ENCODE peak calls at places on chromosomes 1 and 21, in eight cellular contexts. One of them, this sample, is unnamed.

GRCh38 chr1:187685338-187685737 is 856.6 kb downstream of the PLA2G4A start:
- DNase-seq in BJ: no peak
- DNase-seq in cardiac muscle cell: no peak
- DNase-seq in Panc1: no peak
- DNase-seq in cardiac fibroblast: peak
- DNase-seq in AG09319: no peak
- DNase-seq in Calu3: no peak
- DNase-seq in ovary: no peak
- DNase-seq in this sample: peak

GRCh38 chr1:77282866-77283539 is 1.2 kb downstream of the AK5 start:
- DNase-seq in BJ: no peak
- DNase-seq in cardiac muscle cell: peak
- DNase-seq in Panc1: no peak
- DNase-seq in cardiac fibroblast: peak
- DNase-seq in AG09319: no peak
- DNase-seq in Calu3: peak
- DNase-seq in ovary: no peak
- DNase-seq in this sample: no peak

GRCh38 chr1:18464665-18465050 is 16.1 kb upstream of the KLHDC7A start:
- DNase-seq in BJ: no peak
- DNase-seq in cardiac muscle cell: no peak
- DNase-seq in Panc1: no peak
- DNase-seq in cardiac fibroblast: no peak
- DNase-seq in AG09319: no peak
- DNase-seq in Calu3: peak
- DNase-seq in ovary: no peak
- DNase-seq in this sample: no peak

GRCh38 chr1:90357980-90358379 is 359.1 kb downstream of the BARHL2 start:
- DNase-seq in BJ: no peak
- DNase-seq in cardiac muscle cell: no peak
- DNase-seq in Panc1: no peak
- DNase-seq in cardiac fibroblast: no peak
- DNase-seq in AG09319: no peak
- DNase-seq in Calu3: no peak
- DNase-seq in ovary: no peak
- DNase-seq in this sample: no peak

GRCh38 chr1:222928212-222928611 is 113.4 kb downstream of the DISP1 start:
- DNase-seq in BJ: no peak
- DNase-seq in cardiac muscle cell: peak
- DNase-seq in Panc1: no peak
- DNase-seq in cardiac fibroblast: peak
- DNase-seq in AG09319: no peak
- DNase-seq in Calu3: no peak
- DNase-seq in ovary: peak
- DNase-seq in this sample: peak

GRCh38 chr21:35178812-35179211 is 129.7 kb upstream of the RUNX1 start:
- DNase-seq in BJ: no peak
- DNase-seq in cardiac muscle cell: no peak
- DNase-seq in Panc1: peak
- DNase-seq in cardiac fibroblast: no peak
- DNase-seq in AG09319: no peak
- DNase-seq in Calu3: no peak
- DNase-seq in ovary: no peak
- DNase-seq in this sample: no peak

GRCh38 chr1:14704846-14705245 is 106.4 kb downstream of the KAZN start:
- DNase-seq in BJ: no peak
- DNase-seq in cardiac muscle cell: no peak
- DNase-seq in Panc1: no peak
- DNase-seq in cardiac fibroblast: no peak
- DNase-seq in AG09319: no peak
- DNase-seq in Calu3: no peak
- DNase-seq in ovary: no peak
- DNase-seq in this sample: no peak

GRCh38 chr21:42165901-42166300 is 53.0 kb upstream of the ABCG1 start:
- DNase-seq in BJ: no peak
- DNase-seq in cardiac muscle cell: no peak
- DNase-seq in Panc1: no peak
- DNase-seq in cardiac fibroblast: no peak
- DNase-seq in AG09319: no peak
- DNase-seq in Calu3: no peak
- DNase-seq in ovary: no peak
- DNase-seq in this sample: no peak

GRCh38 chr21:24823247-24823646 is 784.0 kb downstream of the MRPL39 start:
- DNase-seq in BJ: no peak
- DNase-seq in cardiac muscle cell: no peak
- DNase-seq in Panc1: no peak
- DNase-seq in cardiac fibroblast: no peak
- DNase-seq in AG09319: no peak
- DNase-seq in Calu3: no peak
- DNase-seq in ovary: no peak
- DNase-seq in this sample: no peak

GRCh38 chr1:194538453-194538852 is 1352.0 kb upstream of the B3GALT2 start:
- DNase-seq in BJ: no peak
- DNase-seq in cardiac muscle cell: no peak
- DNase-seq in Panc1: no peak
- DNase-seq in cardiac fibroblast: no peak
- DNase-seq in AG09319: no peak
- DNase-seq in Calu3: no peak
- DNase-seq in ovary: no peak
- DNase-seq in this sample: no peak

GRCh38 chr1:12464028-12464427 is 154.0 kb downstream of the DHRS3 start:
- DNase-seq in BJ: no peak
- DNase-seq in cardiac muscle cell: no peak
- DNase-seq in Panc1: no peak
- DNase-seq in cardiac fibroblast: no peak
- DNase-seq in AG09319: no peak
- DNase-seq in Calu3: no peak
- DNase-seq in ovary: no peak
- DNase-seq in this sample: no peak

GRCh38 chr1:63323866-63324778 is 1.8 kb downstream of the FOXD3 start:
- DNase-seq in BJ: no peak
- DNase-seq in cardiac muscle cell: no peak
- DNase-seq in Panc1: no peak
- DNase-seq in cardiac fibroblast: no peak
- DNase-seq in AG09319: no peak
- DNase-seq in Calu3: no peak
- DNase-seq in ovary: no peak
- DNase-seq in this sample: no peak

GRCh38 chr1:6512245-6512907 is 20.9 kb upstream of the PLEKHG5 start:
- DNase-seq in BJ: no peak
- DNase-seq in cardiac muscle cell: no peak
- DNase-seq in Panc1: no peak
- DNase-seq in cardiac fibroblast: no peak
- DNase-seq in AG09319: no peak
- DNase-seq in Calu3: no peak
- DNase-seq in ovary: no peak
- DNase-seq in this sample: no peak

GRCh38 chr1:63350320-63350719 is 17.1 kb upstream of the ALG6 start:
- DNase-seq in BJ: no peak
- DNase-seq in cardiac muscle cell: no peak
- DNase-seq in Panc1: no peak
- DNase-seq in cardiac fibroblast: no peak
- DNase-seq in AG09319: no peak
- DNase-seq in Calu3: no peak
- DNase-seq in ovary: no peak
- DNase-seq in this sample: no peak

GRCh38 chr1:201266774-201267173 is 16.5 kb upstream of the PKP1 start:
- DNase-seq in BJ: peak
- DNase-seq in cardiac muscle cell: no peak
- DNase-seq in Panc1: peak
- DNase-seq in cardiac fibroblast: peak
- DNase-seq in AG09319: peak
- DNase-seq in Calu3: peak
- DNase-seq in ovary: no peak
- DNase-seq in this sample: peak

GRCh38 chr1:172699111-172699510 is 40.2 kb downstream of the FASLG start:
- DNase-seq in BJ: no peak
- DNase-seq in cardiac muscle cell: no peak
- DNase-seq in Panc1: no peak
- DNase-seq in cardiac fibroblast: peak
- DNase-seq in AG09319: no peak
- DNase-seq in Calu3: no peak
- DNase-seq in ovary: no peak
- DNase-seq in this sample: no peak

GRCh38 chr1:193355179-193355578 is 168.8 kb upstream of the B3GALT2 start:
- DNase-seq in BJ: no peak
- DNase-seq in cardiac muscle cell: no peak
- DNase-seq in Panc1: peak
- DNase-seq in cardiac fibroblast: peak
- DNase-seq in AG09319: no peak
- DNase-seq in Calu3: peak
- DNase-seq in ovary: no peak
- DNase-seq in this sample: peak

GRCh38 chr1:58067082-58067481 is 479.4 kb downstream of the OMA1 start:
- DNase-seq in BJ: no peak
- DNase-seq in cardiac muscle cell: no peak
- DNase-seq in Panc1: no peak
- DNase-seq in cardiac fibroblast: no peak
- DNase-seq in AG09319: no peak
- DNase-seq in Calu3: peak
- DNase-seq in ovary: no peak
- DNase-seq in this sample: no peak

GRCh38 chr1:58064281-58064680 is 482.2 kb downstream of the OMA1 start:
- DNase-seq in BJ: no peak
- DNase-seq in cardiac muscle cell: no peak
- DNase-seq in Panc1: no peak
- DNase-seq in cardiac fibroblast: no peak
- DNase-seq in AG09319: no peak
- DNase-seq in Calu3: no peak
- DNase-seq in ovary: no peak
- DNase-seq in this sample: no peak

GRCh38 chr1:58062635-58063034 is 483.9 kb downstream of the OMA1 start:
- DNase-seq in BJ: peak
- DNase-seq in cardiac muscle cell: no peak
- DNase-seq in Panc1: no peak
- DNase-seq in cardiac fibroblast: no peak
- DNase-seq in AG09319: no peak
- DNase-seq in Calu3: no peak
- DNase-seq in ovary: no peak
- DNase-seq in this sample: no peak

GRCh38 chr1:58063095-58063494 is 483.4 kb downstream of the OMA1 start:
- DNase-seq in BJ: no peak
- DNase-seq in cardiac muscle cell: no peak
- DNase-seq in Panc1: no peak
- DNase-seq in cardiac fibroblast: no peak
- DNase-seq in AG09319: no peak
- DNase-seq in Calu3: no peak
- DNase-seq in ovary: no peak
- DNase-seq in this sample: no peak

GRCh38 chr1:58065520-58065919 is 481.0 kb downstream of the OMA1 start:
- DNase-seq in BJ: no peak
- DNase-seq in cardiac muscle cell: peak
- DNase-seq in Panc1: no peak
- DNase-seq in cardiac fibroblast: no peak
- DNase-seq in AG09319: no peak
- DNase-seq in Calu3: peak
- DNase-seq in ovary: no peak
- DNase-seq in this sample: no peak
- TF ChIP-seq CTCF in BJ: no peak
- TF ChIP-seq CTCF in cardiac muscle cell: no peak
- TF ChIP-seq CTCF in Panc1: no peak
- TF ChIP-seq CTCF in cardiac fibroblast: no peak
- TF ChIP-seq CTCF in AG09319: no peak
- TF ChIP-seq CTCF in Calu3: no peak
- TF ChIP-seq CTCF in ovary: no peak
- TF ChIP-seq CTCF in this sample: no peak

GRCh38 chr1:100543640-100544039 is 5.7 kb downstream of the GPR88 start:
- DNase-seq in BJ: no peak
- DNase-seq in cardiac muscle cell: no peak
- DNase-seq in Panc1: peak
- DNase-seq in cardiac fibroblast: no peak
- DNase-seq in AG09319: no peak
- DNase-seq in Calu3: peak
- DNase-seq in ovary: no peak
- DNase-seq in this sample: no peak

GRCh38 chr1:100545855-100546254 is 7.9 kb downstream of the GPR88 start:
- DNase-seq in BJ: no peak
- DNase-seq in cardiac muscle cell: no peak
- DNase-seq in Panc1: no peak
- DNase-seq in cardiac fibroblast: no peak
- DNase-seq in AG09319: no peak
- DNase-seq in Calu3: no peak
- DNase-seq in ovary: no peak
- DNase-seq in this sample: no peak

GRCh38 chr1:100539836-100540536 is 2.0 kb downstream of the GPR88 start:
- DNase-seq in BJ: no peak
- DNase-seq in cardiac muscle cell: peak
- DNase-seq in Panc1: no peak
- DNase-seq in cardiac fibroblast: peak
- DNase-seq in AG09319: no peak
- DNase-seq in Calu3: peak
- DNase-seq in ovary: peak
- DNase-seq in this sample: peak

GRCh38 chr1:100542264-100542663 is 4.3 kb downstream of the GPR88 start:
- DNase-seq in BJ: no peak
- DNase-seq in cardiac muscle cell: no peak
- DNase-seq in Panc1: no peak
- DNase-seq in cardiac fibroblast: no peak
- DNase-seq in AG09319: no peak
- DNase-seq in Calu3: no peak
- DNase-seq in ovary: no peak
- DNase-seq in this sample: no peak

DNA sequence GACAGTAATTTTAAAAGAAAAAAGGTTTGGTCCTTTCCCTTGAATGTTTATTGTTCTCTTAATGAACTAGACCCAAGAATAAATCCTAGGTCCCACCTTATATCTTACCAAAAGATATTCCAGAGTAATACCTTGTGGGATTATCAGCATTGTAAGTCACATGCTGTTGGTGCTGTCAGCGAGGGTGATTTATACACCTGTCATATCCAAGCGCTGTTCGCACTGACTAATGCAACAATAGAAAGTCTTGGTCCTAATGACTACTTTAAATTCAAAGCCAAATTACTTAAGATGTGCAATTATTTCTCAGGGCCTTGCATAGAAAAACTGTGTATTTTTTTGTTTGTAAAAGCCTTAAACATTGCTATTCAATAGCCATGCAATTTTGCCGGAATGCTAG is 6.9 kb downstream of the GPR88 start:
- DNase-seq in BJ: no peak
- DNase-seq in cardiac muscle cell: no peak
- DNase-seq in Panc1: no peak
- DNase-seq in cardiac fibroblast: no peak
- DNase-seq in AG09319: no peak
- DNase-seq in Calu3: no peak
- DNase-seq in ovary: no peak
- DNase-seq in this sample: no peak
- TF ChIP-seq CTCF in BJ: no peak
- TF ChIP-seq CTCF in cardiac muscle cell: no peak
- TF ChIP-seq CTCF in Panc1: no peak
- TF ChIP-seq CTCF in cardiac fibroblast: no peak
- TF ChIP-seq CTCF in AG09319: no peak
- TF ChIP-seq CTCF in Calu3: no peak
- TF ChIP-seq CTCF in ovary: no peak
- TF ChIP-seq CTCF in this sample: no peak

GRCh38 chr1:4960782-4961475 is 306.5 kb downstream of the AJAP1 start:
- DNase-seq in BJ: no peak
- DNase-seq in cardiac muscle cell: no peak
- DNase-seq in Panc1: no peak
- DNase-seq in cardiac fibroblast: no peak
- DNase-seq in AG09319: no peak
- DNase-seq in Calu3: no peak
- DNase-seq in ovary: no peak
- DNase-seq in this sample: no peak
- TF ChIP-seq CTCF in BJ: no peak
- TF ChIP-seq CTCF in cardiac muscle cell: no peak
- TF ChIP-seq CTCF in Panc1: no peak
- TF ChIP-seq CTCF in cardiac fibroblast: no peak
- TF ChIP-seq CTCF in AG09319: no peak
- TF ChIP-seq CTCF in Calu3: no peak
- TF ChIP-seq CTCF in ovary: no peak
- TF ChIP-seq CTCF in this sample: no peak

GRCh38 chr1:109255097-109255651 is 5.8 kb downstream of the CELSR2 start:
- DNase-seq in BJ: no peak
- DNase-seq in cardiac muscle cell: no peak
- DNase-seq in Panc1: no peak
- DNase-seq in cardiac fibroblast: no peak
- DNase-seq in AG09319: no peak
- DNase-seq in Calu3: no peak
- DNase-seq in ovary: peak
- DNase-seq in this sample: no peak
- TF ChIP-seq CTCF in BJ: no peak
- TF ChIP-seq CTCF in cardiac muscle cell: peak
- TF ChIP-seq CTCF in Panc1: no peak
- TF ChIP-seq CTCF in cardiac fibroblast: peak
- TF ChIP-seq CTCF in AG09319: no peak
- TF ChIP-seq CTCF in Calu3: no peak
- TF ChIP-seq CTCF in ovary: no peak
- TF ChIP-seq CTCF in this sample: no peak

This sample was measured in fibroblast of villous mesenchyme.